ENCODE peak calls at places on chromosome 5, in nine cellular contexts. P is spleen; C is activated CD8-positive, alpha-beta T cell treated with anti-CD3 and anti-CD28 coated beads for 36 hours; U is GM13976; V is brain microvascular endothelial cell; B is LNCaP clone FGC; H is tibial artery; Z is Caco-2; A is neural progenitor cell. Q is an unnamed sample.

GRCh38 chr5:65102826-65103673 is 334.3 kb downstream of the CWC27 start:
- DNase-seq in P (peak; percentile 88), C (peak; percentile 49), U (peak; percentile 82), V (no peak), B (no peak), H (peak; percentile 78), Z (peak; percentile 84), A (peak; percentile 21), Q (no peak)

GRCh38 chr5:139178948-139179347 is 19.2 kb downstream of the SIL1 start:
- DNase-seq in P (no peak), C (no peak), U (no peak), V (peak; percentile 32), B (peak; percentile 44), H (no peak), Z (no peak), A (peak; percentile 49), Q (no peak)

GRCh38 chr5:54876-55569 is 36.9 kb upstream of the PLEKHG4B start:
- DNase-seq in P (no peak), C (no peak), U (no peak), V (no peak), B (no peak), H (no peak), Z (no peak), A (no peak), Q (no peak)

GRCh38 chr5:160438316-160439204 is 16.9 kb downstream of the PTTG1 start:
- DNase-seq in P (peak; percentile 81), C (peak; percentile 77), U (no peak), V (peak; percentile 72), B (no peak), H (no peak), Z (peak; percentile 52), A (peak; percentile 72), Q (no peak)

GRCh38 chr5:150473673-150474358 is 24.3 kb upstream of the RPS14 start:
- DNase-seq in P (no peak), C (no peak), U (no peak), V (peak; percentile 65), B (no peak), H (no peak), Z (peak; percentile 96), A (peak; percentile 80), Q (no peak)

GRCh38 chr5:151251001-151251551 is 1.9 kb upstream of the GM2A start:
- DNase-seq in P (no peak), C (peak; percentile 66), U (no peak), V (no peak), B (no peak), H (no peak), Z (peak; percentile 79), A (no peak), Q (no peak)

GRCh38 chr5:73694089-73694488 is 68.1 kb downstream of the ARHGEF28 start:
- DNase-seq in P (no peak), C (peak; percentile 48), U (peak; percentile 11), V (no peak), B (no peak), H (no peak), Z (no peak), A (no peak), Q (no peak)

GRCh38 chr5:111453747-111454146 is 58.6 kb downstream of the STARD4 start:
- DNase-seq in P (no peak), C (no peak), U (no peak), V (peak; percentile 88), B (no peak), H (no peak), Z (no peak), A (no peak), Q (no peak)

GRCh38 chr5:1344975-1345838 is at the start of gene CLPTM1L:
- DNase-seq in P (peak; percentile 95), C (peak; percentile 91), U (peak; percentile 99), V (peak; percentile 59), B (peak; percentile 41), H (peak; percentile 92), Z (peak; percentile 76), A (peak; percentile 96), Q (peak; percentile 84)

GRCh38 chr5:55232194-55232984 is 1.0 kb downstream of the CCNO start:
- DNase-seq in P (peak; percentile 73), C (no peak), U (peak; percentile 41), V (no peak), B (no peak), H (no peak), Z (peak; percentile 54), A (peak; percentile 75), Q (no peak)

GRCh38 chr5:113343343-113343742 is 91.4 kb downstream of the TSSK1B start:
- DNase-seq in P (no peak), C (no peak), U (no peak), V (peak; percentile 66), B (no peak), H (no peak), Z (no peak), A (no peak), Q (no peak)

GRCh38 chr5:87752362-87752761 is 339.6 kb upstream of the CCNH start:
- DNase-seq in P (no peak), C (no peak), U (no peak), V (no peak), B (no peak), H (no peak), Z (no peak), A (no peak), Q (no peak)

GRCh38 chr5:12292610-12293204 is 388.5 kb upstream of the CTNND2 start:
- DNase-seq in P (no peak), C (no peak), U (no peak), V (no peak), B (peak; percentile 15), H (no peak), Z (no peak), A (peak; percentile 70), Q (no peak)

GRCh38 chr5:172873513-172873912 is 39.5 kb downstream of the ERGIC1 start:
- DNase-seq in P (no peak), C (no peak), U (no peak), V (no peak), B (no peak), H (no peak), Z (no peak), A (no peak), Q (no peak)

GRCh38 chr5:172872997-172873491 is 39.0 kb downstream of the ERGIC1 start:
- DNase-seq in P (peak; percentile 90), C (no peak), U (no peak), V (peak; percentile 68), B (no peak), H (peak; percentile 95), Z (no peak), A (no peak), Q (peak; percentile 94)

GRCh38 chr5:172877496-172878260 is 43.6 kb downstream of the ERGIC1 start:
- DNase-seq in P (no peak), C (no peak), U (no peak), V (no peak), B (no peak), H (no peak), Z (no peak), A (no peak), Q (no peak)

GRCh38 chr5:172874647-172875371 is 40.8 kb downstream of the ERGIC1 start:
- DNase-seq in P (peak; percentile 31), C (no peak), U (no peak), V (no peak), B (no peak), H (no peak), Z (no peak), A (no peak), Q (no peak)

GRCh38 chr5:172875372-172876279 is 41.6 kb downstream of the ERGIC1 start:
- DNase-seq in P (peak; percentile 19), C (no peak), U (no peak), V (no peak), B (no peak), H (no peak), Z (no peak), A (no peak), Q (no peak)
- TF ChIP-seq CTCF in P (no peak), C (no peak), U (no peak), V (no peak), B (no peak), H (no peak), Z (no peak), A (no peak), Q (no peak)

GRCh38 chr5:41722359-41722950 is 147.8 kb downstream of the OXCT1 start:
- DNase-seq in P (no peak), C (no peak), U (no peak), V (no peak), B (peak; percentile 46), H (no peak), Z (no peak), A (no peak), Q (no peak)
- TF ChIP-seq CTCF in P (no peak), C (no peak), U (no peak), V (peak; percentile 49), B (peak; percentile 42), H (no peak), Z (no peak), A (no peak), Q (no peak)

DNA sequence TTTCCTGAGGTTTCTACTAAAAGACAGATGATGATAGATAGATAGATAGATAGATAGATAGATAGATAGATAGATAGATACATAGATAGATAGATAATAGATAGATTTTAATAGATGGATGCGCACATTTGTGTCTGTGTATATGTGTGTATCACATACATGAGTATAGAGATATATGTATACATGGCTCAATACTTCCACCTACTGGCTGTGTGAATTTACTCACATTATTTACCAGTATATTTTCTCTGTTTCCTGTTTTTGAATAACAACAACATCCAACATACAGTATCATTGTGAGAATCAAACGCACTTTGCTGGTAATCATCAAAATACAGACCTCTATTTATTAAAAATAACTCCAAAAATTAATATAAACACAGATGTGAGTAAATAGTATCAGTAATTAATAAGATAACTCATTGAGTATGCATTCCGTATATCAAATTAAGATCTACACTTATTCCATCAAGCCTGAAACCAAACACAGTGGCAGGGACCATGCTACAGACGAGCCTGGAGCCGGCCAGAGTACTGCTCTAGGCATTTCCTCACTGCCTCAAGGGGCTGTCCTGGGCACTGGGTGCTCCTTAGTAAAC is 338.0 kb downstream of the SEMA5A start:
- DNase-seq in P (no peak), C (no peak), U (peak; percentile 26), V (no peak), B (peak; percentile 25), H (no peak), Z (no peak), A (peak; percentile 66), Q (no peak)
- TF ChIP-seq CTCF in P (peak; percentile 48), C (peak; percentile 56), U (peak; percentile 49), V (no peak), B (peak; percentile 59), H (peak; percentile 43), Z (peak; percentile 27), A (peak; percentile 73), Q (no peak)

DNA sequence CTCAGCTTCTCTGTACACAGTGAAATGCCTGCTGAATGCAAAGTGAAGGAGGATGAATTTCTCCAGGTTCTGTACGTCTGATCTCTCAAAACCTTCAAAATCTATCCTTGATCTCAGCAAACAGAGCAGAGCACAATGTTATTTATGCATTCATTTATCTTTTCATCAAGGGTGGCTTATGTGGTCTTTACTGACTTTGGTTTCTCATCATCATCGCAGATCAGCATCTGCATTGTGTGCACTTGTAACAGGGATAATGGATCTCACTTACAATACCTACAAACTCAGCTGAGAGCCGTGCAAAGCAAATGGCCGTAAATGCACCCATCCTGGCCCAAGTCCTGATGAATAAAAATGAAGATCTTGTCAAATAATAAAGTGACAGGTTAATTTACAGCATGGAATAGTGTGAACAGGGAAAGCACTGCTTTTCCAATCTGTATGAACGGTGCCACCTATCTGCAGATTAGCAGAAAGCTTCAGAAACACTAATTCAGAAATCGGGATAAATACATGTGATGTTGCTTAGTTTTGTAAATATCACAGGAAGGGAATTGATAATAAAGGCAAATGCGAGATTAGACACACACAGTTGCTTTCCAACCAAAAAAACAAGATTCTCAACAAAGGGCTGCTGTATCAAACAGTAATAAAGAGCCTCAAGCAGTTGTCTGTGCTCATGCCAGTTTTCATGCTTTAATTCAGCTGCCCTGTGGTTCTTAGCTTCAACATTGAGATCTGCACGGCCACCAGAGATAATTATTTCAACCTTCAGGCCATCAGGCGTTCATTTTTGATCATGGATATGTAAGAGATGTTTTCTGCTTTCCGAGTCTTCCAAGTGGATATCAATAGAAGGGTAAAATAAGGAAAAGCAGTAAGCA is 153.3 kb upstream of the POU5F2 start:
- DNase-seq in P (no peak), C (no peak), U (no peak), V (peak; percentile 10), B (no peak), H (no peak), Z (no peak), A (no peak), Q (no peak)
- TF ChIP-seq CTCF in P (no peak), C (peak; percentile 19), U (peak; percentile 41), V (peak; percentile 55), B (peak; percentile 72), H (no peak), Z (peak; percentile 52), A (peak; percentile 57), Q (no peak)